ENCODE peak calls at places on chromosomes 6 and 20, in five cellular contexts. U, N, R, F and D are unnamed samples.

GRCh38 chr6:157461000-157461915 is 80.3 kb downstream of the ZDHHC14 start:
- DNase-seq in U (no peak), N (no peak), R (no peak), F (no peak), D (no peak)

GRCh38 chr6:153568601-153569000 is 437.5 kb upstream of the RGS17 start:
- DNase-seq in U (no peak), N (no peak), R (peak; percentile 66), F (no peak), D (peak; percentile 28)

GRCh38 chr20:19125508-19125907 is 86.9 kb upstream of the SLC24A3 start:
- DNase-seq in U (no peak), N (no peak), R (no peak), F (no peak), D (no peak)

GRCh38 chr6:29661071-29661470 is 4.2 kb downstream of the MOG start:
- DNase-seq in U (no peak), N (no peak), R (no peak), F (no peak), D (no peak)

GRCh38 chr20:10524643-10525042 is 89.5 kb downstream of the SLX4IP start:
- DNase-seq in U (no peak), N (no peak), R (peak; percentile 77), F (no peak), D (peak; percentile 72)

GRCh38 chr6:13163161-13163944 is 165.0 kb downstream of the TBC1D7 start:
- DNase-seq in U (no peak), N (no peak), R (no peak), F (no peak), D (no peak)

GRCh38 chr20:31833130-31833930 is 12.1 kb downstream of the FOXS1 start:
- DNase-seq in U (peak; percentile 62), N (peak; percentile 13), R (peak; percentile 74), F (no peak), D (peak; percentile 51)

GRCh38 chr20:14481863-14482262 is 144.5 kb upstream of the FLRT3 start:
- DNase-seq in U (no peak), N (no peak), R (peak; percentile 70), F (no peak), D (peak; percentile 50)

GRCh38 chr6:53348436-53349208 is at the start of gene ELOVL5:
- DNase-seq in U (peak; percentile 96), N (peak; percentile 89), R (peak; percentile 99), F (peak; percentile 96), D (no peak)

GRCh38 chr6:139152088-139152891 is 17.4 kb downstream of the HECA start:
- DNase-seq in U (no peak), N (no peak), R (no peak), F (no peak), D (no peak)

GRCh38 chr6:144758602-144759001 is 473.5 kb downstream of the UTRN start:
- DNase-seq in U (no peak), N (no peak), R (peak; percentile 75), F (no peak), D (peak; percentile 48)

GRCh38 chr6:136284909-136285308 is 4.7 kb downstream of the BCLAF1 start:
- DNase-seq in U (no peak), N (no peak), R (peak; percentile 71), F (no peak), D (peak; percentile 66)

GRCh38 chr6:46799657-46800056 is 6.5 kb downstream of the MEP1A start:
- DNase-seq in U (no peak), N (no peak), R (no peak), F (no peak), D (no peak)

GRCh38 chr6:73513496-73513854 is 7.4 kb downstream of the EEF1A1 start:
- DNase-seq in U (peak; percentile 14), N (no peak), R (peak; percentile 60), F (no peak), D (peak; percentile 23)

GRCh38 chr6:159988983-159989454 is 20.1 kb downstream of the IGF2R start:
- DNase-seq in U (no peak), N (no peak), R (peak; percentile 73), F (no peak), D (no peak)

GRCh38 chr6:40164345-40164755 is 230.1 kb upstream of the MOCS1 start:
- DNase-seq in U (no peak), N (no peak), R (no peak), F (no peak), D (no peak)

GRCh38 chr6:156883497-156884252 is 106.5 kb downstream of the ARID1B start:
- DNase-seq in U (peak; percentile 63), N (no peak), R (no peak), F (no peak), D (no peak)

GRCh38 chr6:3088853-3089445 is 20.7 kb downstream of the RIPK1 start:
- DNase-seq in U (no peak), N (no peak), R (no peak), F (no peak), D (no peak)

GRCh38 chr6:146028250-146028789 is 542 bp upstream of the GRM1 start:
- DNase-seq in U (no peak), N (no peak), R (peak; percentile 59), F (no peak), D (peak; percentile 14)

GRCh38 chr6:11007715-11008608 is 36.1 kb downstream of the ELOVL2 start:
- DNase-seq in U (no peak), N (no peak), R (peak; percentile 79), F (no peak), D (peak; percentile 72)

GRCh38 chr6:92126088-92126487 is 1293.3 kb downstream of the EPHA7 start:
- DNase-seq in U (no peak), N (no peak), R (no peak), F (no peak), D (no peak)

GRCh38 chr20:32896521-32897280 is 38.0 kb downstream of the EFCAB8 start:
- DNase-seq in U (no peak), N (no peak), R (no peak), F (no peak), D (no peak)

GRCh38 chr6:168376811-168377480 is 57.4 kb upstream of the DACT2 start:
- DNase-seq in U (no peak), N (no peak), R (no peak), F (no peak), D (no peak)

GRCh38 chr6:105184921-105185320 is 5.1 kb upstream of the POPDC3 start:
- DNase-seq in U (no peak), N (no peak), R (peak; percentile 14), F (no peak), D (no peak)

GRCh38 chr20:13788167-13788834 is 3.5 kb downstream of the NDUFAF5 start:
- DNase-seq in U (peak; percentile 67), N (no peak), R (peak; percentile 68), F (no peak), D (peak; percentile 85)

GRCh38 chr6:66986940-66987339 is 1279.9 kb upstream of the EYS start:
- DNase-seq in U (no peak), N (no peak), R (no peak), F (no peak), D (no peak)

GRCh38 chr20:33273117-33273851 is 9.7 kb upstream of the BPIFB1 start:
- DNase-seq in U (no peak), N (no peak), R (no peak), F (no peak), D (no peak)

GRCh38 chr6:28794175-28795002 is 129.4 kb downstream of the TRIM27 start:
- DNase-seq in U (peak; percentile 19), N (no peak), R (peak; percentile 77), F (no peak), D (peak; percentile 92)